ENCODE peak calls at places on chromosomes 4 and X, in ten cellular contexts. K is choroid plexus epithelial cell, A is lower lobe of right lung, T is spleen, E is cardiac fibroblast, H is B cell, X is progenitor cell of endocrine pancreas, G is omental fat pad, D is K562, J is tibial artery. Q is an unnamed sample.

GRCh38 chr4:72974694-72975487 is 94.6 kb downstream of the COX18 start:
- DNase-seq in J (no peak), H (no peak), D (no peak), K (peak), X (no peak), E (peak), A (no peak), G (no peak), T (no peak), Q (no peak)

GRCh38 chr4:19030048-19030447 is 1008.5 kb upstream of the LCORL start:
- DNase-seq in G (no peak), H (no peak), D (no peak), J (no peak), T (no peak), A (no peak), K (peak), X (no peak), E (no peak), Q (no peak)

GRCh38 chrX:15515931-15516330 is 15.3 kb downstream of the BMX start:
- DNase-seq in G (no peak), T (no peak), J (no peak), A (no peak), H (no peak), K (no peak), E (peak), X (no peak), D (peak), Q (no peak)

GRCh38 chr4:161554372-161554990 is 609.3 kb downstream of the FSTL5 start:
- DNase-seq in J (no peak), T (no peak), X (no peak), E (no peak), D (no peak), H (no peak), A (no peak), G (no peak), K (peak), Q (no peak)

GRCh38 chr4:156536661-156537060 is 434.9 kb downstream of the PDGFC start:
- DNase-seq in T (no peak), K (peak), H (no peak), A (no peak), J (no peak), D (no peak), X (no peak), G (no peak), E (no peak), Q (no peak)

GRCh38 chr4:74114234-74114633 is 15.2 kb upstream of the CXCL2 start:
- DNase-seq in K (peak), H (no peak), A (no peak), T (no peak), J (no peak), E (peak), D (no peak), G (no peak), X (no peak), Q (no peak)

GRCh38 chr4:102825261-102826071 is 1.9 kb downstream of the UBE2D3 start:
- DNase-seq in D (no peak), G (no peak), J (no peak), E (peak), A (no peak), H (no peak), T (no peak), X (no peak), K (peak), Q (no peak)

GRCh38 chr4:181952478-181952877 is 290.7 kb upstream of the TENM3 start:
- DNase-seq in D (no peak), J (no peak), A (no peak), X (no peak), H (no peak), T (no peak), K (peak), E (peak), G (no peak), Q (no peak)

GRCh38 chrX:145861818-145862217 is 44.2 kb downstream of the SLITRK2 start:
- DNase-seq in T (no peak), A (no peak), E (no peak), D (no peak), H (no peak), G (no peak), X (no peak), J (no peak), K (no peak), Q (no peak)

GRCh38 chrX:14359727-14360126 is 169.6 kb upstream of the GLRA2 start:
- DNase-seq in E (no peak), G (no peak), K (no peak), H (no peak), J (no peak), X (no peak), A (no peak), D (no peak), T (no peak), Q (no peak)

GRCh38 chr4:107906458-107907100 is 24.8 kb upstream of the CYP2U1 start:
- DNase-seq in X (no peak), G (no peak), J (no peak), E (no peak), K (no peak), A (no peak), D (no peak), T (no peak), H (no peak), Q (no peak)

GRCh38 chr4:55116450-55116849 is 8.9 kb downstream of the KDR start:
- DNase-seq in X (no peak), H (no peak), K (peak), D (no peak), E (peak), G (no peak), A (no peak), T (no peak), J (no peak), Q (no peak)

GRCh38 chr4:112560084-112560483 is 44.1 kb upstream of the NEUROG2 start:
- DNase-seq in K (no peak), T (no peak), J (no peak), X (no peak), D (no peak), H (peak), A (no peak), E (no peak), G (no peak), Q (peak)

GRCh38 chr4:22874334-22874912 is 181.7 kb downstream of the GBA3 start:
- DNase-seq in D (no peak), E (no peak), A (no peak), J (no peak), G (no peak), K (no peak), T (no peak), X (no peak), H (no peak), Q (no peak)

GRCh38 chr4:22870847-22871246 is 178.1 kb downstream of the GBA3 start:
- DNase-seq in D (no peak), T (no peak), A (no peak), K (no peak), J (no peak), G (no peak), H (no peak), E (no peak), X (no peak), Q (no peak)

GRCh38 chr4:22873899-22874298 is 181.2 kb downstream of the GBA3 start:
- DNase-seq in G (no peak), T (no peak), J (no peak), K (no peak), X (no peak), D (no peak), H (no peak), E (no peak), A (no peak), Q (no peak)

GRCh38 chr4:22869235-22869634 is 176.5 kb downstream of the GBA3 start:
- DNase-seq in A (no peak), G (no peak), K (no peak), H (no peak), D (no peak), E (no peak), X (no peak), T (no peak), J (no peak), Q (no peak)
- TF ChIP-seq CTCF in A (no peak), G (no peak), K (no peak), H (no peak), D (peak), E (no peak), X (no peak), T (no peak), J (no peak), Q (no peak)

DNA sequence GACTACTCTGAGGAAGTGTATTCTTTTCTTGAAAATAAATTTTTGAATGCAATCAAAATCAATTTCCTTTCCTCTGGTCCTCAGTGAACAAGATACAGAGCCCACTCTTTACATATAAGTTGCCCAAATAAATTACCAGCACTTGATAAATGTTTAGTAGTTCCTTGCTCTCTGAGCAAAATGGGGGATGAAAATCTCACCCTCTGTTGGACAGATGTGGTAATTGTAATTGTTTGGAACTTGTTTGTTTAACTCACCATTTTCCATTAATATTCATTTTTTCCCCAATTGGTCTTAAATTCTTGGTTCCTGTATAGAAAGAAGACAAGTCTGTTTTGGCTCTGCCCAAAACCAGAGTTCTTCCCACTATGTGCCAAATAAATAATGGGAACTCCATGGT is 146.3 kb downstream of the LDB2 start:
- DNase-seq in H (no peak), J (no peak), E (peak), T (no peak), X (no peak), K (peak), D (no peak), A (no peak), G (no peak), Q (no peak)
- TF ChIP-seq CTCF in H (no peak), J (no peak), E (peak), T (no peak), X (peak), K (peak), D (peak), A (no peak), G (no peak), Q (no peak)

GRCh38 chrX:150365953-150366911 is 3.1 kb downstream of the MAMLD1 start:
- DNase-seq in T (peak), A (peak), K (peak), H (no peak), G (no peak), J (peak), X (no peak), E (peak), D (peak), Q (no peak)
- TF ChIP-seq CTCF in T (no peak), A (no peak), K (peak), H (no peak), G (no peak), J (no peak), X (no peak), E (peak), D (no peak), Q (no peak)

DNA sequence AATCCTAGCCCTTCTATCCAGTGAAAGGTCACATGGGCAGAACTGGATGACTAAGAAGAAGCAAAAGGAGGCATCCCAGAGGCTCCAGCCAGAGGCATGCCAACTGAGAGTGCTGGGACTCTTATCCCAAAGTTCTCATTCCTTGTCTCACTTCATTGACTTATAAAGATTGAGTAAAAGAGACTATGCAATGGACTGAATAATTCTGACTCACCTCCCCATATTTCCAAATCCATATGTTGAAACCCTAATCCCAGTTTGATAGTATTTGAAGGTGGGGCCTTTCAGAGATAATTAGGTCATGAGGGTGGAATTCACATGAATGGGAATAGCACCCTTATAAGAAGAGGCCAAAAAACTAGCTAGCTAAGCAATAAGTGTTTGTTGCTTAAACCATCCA is 131.4 kb downstream of the COL25A1 start:
- DNase-seq in G (no peak), K (no peak), H (no peak), D (no peak), T (no peak), J (no peak), E (no peak), X (no peak), A (no peak), Q (no peak)
- TF ChIP-seq CTCF in G (no peak), K (no peak), H (no peak), D (no peak), T (no peak), J (no peak), E (no peak), X (no peak), A (no peak), Q (no peak)

DNA sequence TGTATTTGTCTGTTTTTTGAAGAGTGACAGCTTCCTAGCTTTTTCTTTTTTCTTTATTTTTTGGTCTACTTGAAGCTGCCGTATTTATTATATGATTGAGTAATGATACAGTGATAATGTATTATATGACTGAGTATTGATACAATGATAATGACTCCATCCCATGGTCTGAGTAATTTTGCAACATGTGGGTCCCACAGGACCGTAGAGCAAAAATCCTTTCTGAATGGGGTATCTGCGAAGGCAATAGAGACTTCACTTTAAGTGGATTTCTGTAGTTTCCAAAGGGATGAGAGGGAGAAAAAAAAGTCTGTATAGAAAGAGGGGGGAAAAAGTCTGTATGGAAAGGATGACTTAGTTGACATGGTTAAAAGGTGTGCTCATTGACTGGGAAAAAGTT is 41.0 kb downstream of the SLIT2 start:
- DNase-seq in E (no peak), G (no peak), K (no peak), A (no peak), D (no peak), H (no peak), J (no peak), X (no peak), T (no peak), Q (no peak)
- TF ChIP-seq CTCF in E (no peak), G (no peak), K (no peak), A (no peak), D (no peak), H (no peak), J (no peak), X (no peak), T (no peak), Q (no peak)

Q was measured in GM13976.